ENCODE peak calls at places on chromosome 13, in eight cellular contexts. R is fibroblast of mammary gland; L is activated CD4-positive, alpha-beta T cell treated with anti-CD3 and anti-CD28 coated beads, Interleukin-2, amount 50 U/mL, for 4 hours; X is IMR-90; Y is heart left ventricle; E is CD8-positive, alpha-beta memory T cell; Z is HuH-7; M is amygdala. Q is an unnamed sample.

GRCh38 chr13:97855570-97855970 is 97.9 kb upstream of the IPO5 start:
- DNase-seq in M (no peak), E (no peak), Z (peak), X (peak), Y (peak), L (no peak), R (peak), Q (no peak)

GRCh38 chr13:70394149-70394548 is 285.9 kb upstream of the KLHL1 start:
- DNase-seq in L (no peak), Z (no peak), R (no peak), X (no peak), E (no peak), M (no peak), Y (no peak), Q (no peak)

GRCh38 chr13:20711301-20712044 is 8.0 kb downstream of the IL17D start:
- DNase-seq in R (no peak), L (no peak), Y (no peak), Z (peak), M (no peak), E (no peak), X (no peak), Q (no peak)

GRCh38 chr13:30529085-30529815 is 63.5 kb upstream of the HMGB1 start:
- DNase-seq in X (peak), Y (no peak), L (no peak), M (no peak), R (peak), E (no peak), Z (no peak), Q (no peak)

GRCh38 chr13:110953833-110954532 is 39.1 kb upstream of the ANKRD10 start:
- DNase-seq in R (no peak), E (no peak), Y (no peak), X (no peak), L (no peak), Z (no peak), M (no peak), Q (no peak)

GRCh38 chr13:48646791-48647190 is 6.9 kb upstream of the CYSLTR2 start:
- DNase-seq in L (no peak), R (no peak), E (no peak), M (no peak), Z (no peak), X (no peak), Y (no peak), Q (no peak)

GRCh38 chr13:110965038-110965754 is 50.3 kb upstream of the ANKRD10 start:
- DNase-seq in X (peak), E (no peak), Z (no peak), R (peak), L (no peak), Y (no peak), M (no peak), Q (no peak)

GRCh38 chr13:28531956-28532225 is 37.0 kb upstream of the FLT1 start:
- DNase-seq in X (no peak), Y (no peak), R (no peak), L (no peak), M (no peak), E (no peak), Z (no peak), Q (no peak)

GRCh38 chr13:100519626-100520025 is 69.0 kb downstream of the GGACT start:
- DNase-seq in R (no peak), Y (no peak), L (no peak), X (no peak), Z (no peak), M (no peak), E (no peak), Q (no peak)

GRCh38 chr13:113928701-113929627 is 44.9 kb downstream of the C13orf46 start:
- DNase-seq in E (no peak), Y (peak), M (peak), X (peak), R (peak), Z (no peak), L (no peak), Q (peak)

GRCh38 chr13:57716295-57716694 is 84.8 kb downstream of the PCDH17 start:
- DNase-seq in R (no peak), Y (no peak), E (no peak), Z (peak), X (no peak), M (no peak), L (no peak), Q (no peak)

Q was measured in RWPE2.